ENCODE peak calls at places on chromosomes 4 and X, in nine cellular contexts. M is astrocyte of the spinal cord; C is cardiac fibroblast; F is transverse colon; K is hepatocyte; G is ovary; Z is esophagus muscularis mucosa; B is CD8-positive, alpha-beta T cell; T is fibroblast of mammary gland. O is an unnamed sample.

GRCh38 chr4:92501456-92501855 is 197.7 kb downstream of the GRID2 start:
- DNase-seq in M (no peak), C (no peak), F (no peak), K (no peak), G (no peak), Z (no peak), B (no peak), T (no peak), O (no peak)

GRCh38 chr4:151238477-151238876 is 38.5 kb upstream of the PRSS48 start:
- DNase-seq in M (peak; percentile 38), C (peak; percentile 50), F (no peak), K (peak; percentile 20), G (no peak), Z (peak; percentile 80), B (no peak), T (peak; percentile 45), O (no peak)

GRCh38 chr4:56130609-56131150 is 181.9 kb downstream of the CEP135 start:
- DNase-seq in M (peak; percentile 45), C (peak; percentile 53), F (no peak), K (no peak), G (no peak), Z (no peak), B (no peak), T (peak; percentile 6), O (no peak)

GRCh38 chrX:16617382-16617781 is 32.6 kb upstream of the S100G start:
- DNase-seq in M (no peak), C (no peak), F (no peak), K (no peak), G (no peak), Z (no peak), B (no peak), T (no peak), O (no peak)

GRCh38 chr4:4461850-4462249 is 74.9 kb downstream of the NSG1 start:
- DNase-seq in M (no peak), C (no peak), F (peak; percentile 19), K (peak; percentile 72), G (no peak), Z (no peak), B (peak; percentile 30), T (no peak), O (no peak)

GRCh38 chr4:76640252-76640925 is 205.4 kb downstream of the SHROOM3 start:
- DNase-seq in M (no peak), C (no peak), F (no peak), K (no peak), G (no peak), Z (no peak), B (no peak), T (no peak), O (no peak)

GRCh38 chr4:149766135-149766534 is 49.5 kb downstream of the IQCM start:
- DNase-seq in M (no peak), C (no peak), F (no peak), K (no peak), G (no peak), Z (no peak), B (no peak), T (no peak), O (no peak)

GRCh38 chr4:124202106-124202505 is 510.4 kb downstream of the ANKRD50 start:
- DNase-seq in M (peak; percentile 48), C (peak; percentile 59), F (no peak), K (peak; percentile 24), G (no peak), Z (no peak), B (no peak), T (peak; percentile 70), O (no peak)

GRCh38 chrX:128619490-128619889 is 567.3 kb upstream of the ACTRT1 start:
- DNase-seq in M (no peak), C (no peak), F (no peak), K (no peak), G (no peak), Z (no peak), B (no peak), T (no peak), O (no peak)

GRCh38 chrX:70979136-70979762 is 48.4 kb upstream of the SLC7A3 start:
- DNase-seq in M (peak; percentile 40), C (peak; percentile 52), F (no peak), K (peak; percentile 51), G (no peak), Z (no peak), B (no peak), T (peak; percentile 46), O (peak; percentile 1)

GRCh38 chrX:53074987-53075386 is 7.2 kb upstream of the TSPYL2 start:
- DNase-seq in M (no peak), C (no peak), F (no peak), K (no peak), G (no peak), Z (no peak), B (no peak), T (no peak), O (no peak)

GRCh38 chrX:53078943-53079342 is 3.2 kb upstream of the TSPYL2 start:
- DNase-seq in M (no peak), C (no peak), F (no peak), K (no peak), G (no peak), Z (no peak), B (no peak), T (no peak), O (no peak)

GRCh38 chrX:53076671-53077070 is 5.5 kb upstream of the TSPYL2 start:
- DNase-seq in M (no peak), C (no peak), F (no peak), K (no peak), G (no peak), Z (no peak), B (no peak), T (no peak), O (no peak)

GRCh38 chrX:53080628-53081580 is 1.3 kb upstream of the TSPYL2 start:
- DNase-seq in M (no peak), C (peak; percentile 33), F (no peak), K (no peak), G (no peak), Z (no peak), B (peak; percentile 59), T (peak; percentile 34), O (no peak)

DNA sequence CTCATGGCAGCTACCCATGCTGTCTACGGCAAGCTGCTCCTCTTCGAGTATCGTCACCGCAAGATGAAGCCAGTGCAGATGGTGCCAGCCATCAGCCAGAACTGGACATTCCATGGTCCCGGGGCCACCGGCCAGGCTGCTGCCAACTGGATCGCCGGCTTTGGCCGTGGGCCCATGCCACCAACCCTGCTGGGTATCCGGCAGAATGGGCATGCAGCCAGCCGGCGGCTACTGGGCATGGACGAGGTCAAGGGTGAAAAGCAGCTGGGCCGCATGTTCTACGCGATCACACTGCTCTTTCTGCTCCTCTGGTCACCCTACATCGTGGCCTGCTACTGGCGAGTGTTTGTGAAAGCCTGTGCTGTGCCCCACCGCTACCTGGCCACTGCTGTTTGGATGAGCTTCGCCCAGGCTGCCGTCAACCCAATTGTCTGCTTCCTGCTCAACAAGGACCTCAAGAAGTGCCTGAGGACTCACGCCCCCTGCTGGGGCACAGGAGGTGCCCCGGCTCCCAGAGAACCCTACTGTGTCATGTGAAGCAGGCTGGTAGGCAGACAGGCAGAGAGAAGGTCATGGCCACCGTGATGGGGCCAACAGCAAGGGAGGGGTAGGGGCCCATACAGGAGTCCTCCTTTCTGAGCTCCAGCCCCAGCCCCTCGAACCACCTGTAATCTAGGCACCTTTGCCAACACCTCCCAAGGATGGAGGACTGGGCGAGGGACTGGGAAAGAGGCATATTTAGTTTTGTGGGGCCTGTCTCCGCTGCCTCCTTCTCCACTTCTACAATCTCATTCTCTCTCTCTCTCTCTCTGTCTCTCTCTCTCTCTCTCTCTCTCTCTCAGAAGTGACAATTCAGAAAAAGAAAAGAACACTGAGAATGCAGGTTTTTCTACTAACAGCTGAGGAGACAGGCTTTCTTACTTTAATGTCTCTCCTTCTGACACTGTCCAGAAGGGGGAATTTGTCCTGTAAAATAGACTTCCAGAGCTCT is 4.7 kb upstream of the TSPYL2 start:
- DNase-seq in M (no peak), C (no peak), F (no peak), K (no peak), G (no peak), Z (no peak), B (no peak), T (no peak), O (no peak)
- TF ChIP-seq CTCF in M (no peak), C (no peak), F (no peak), K (no peak), G (no peak), Z (no peak), B (no peak), T (no peak), O (no peak)

GRCh38 chrX:131853440-131853839 is 169.7 kb upstream of the STK26 start:
- DNase-seq in M (no peak), C (no peak), F (no peak), K (no peak), G (no peak), Z (no peak), B (no peak), T (no peak), O (no peak)

GRCh38 chrX:131854586-131854985 is 168.5 kb upstream of the STK26 start:
- DNase-seq in M (peak; percentile 16), C (peak; percentile 28), F (no peak), K (no peak), G (no peak), Z (no peak), B (no peak), T (peak; percentile 5), O (no peak)
- TF ChIP-seq CTCF in M (no peak), C (no peak), F (no peak), K (peak; percentile 47), G (no peak), Z (no peak), B (no peak), T (no peak), O (no peak)

GRCh38 chrX:67781132-67781531 is 237.3 kb downstream of the AR start:
- DNase-seq in M (no peak), C (no peak), F (no peak), K (no peak), G (no peak), Z (no peak), B (no peak), T (peak; percentile 63), O (no peak)
- TF ChIP-seq CTCF in M (peak; percentile 40), C (peak; percentile 62), F (no peak), K (peak; percentile 22), G (no peak), Z (no peak), B (no peak), T (peak; percentile 55), O (no peak)

GRCh38 chr4:153794001-153794400 is 5.1 kb upstream of the SFRP2 start:
- DNase-seq in M (no peak), C (no peak), F (no peak), K (peak; percentile 43), G (no peak), Z (no peak), B (no peak), T (no peak), O (no peak)

GRCh38 chr4:153792893-153793227 is 4.0 kb upstream of the SFRP2 start:
- DNase-seq in M (no peak), C (no peak), F (no peak), K (no peak), G (no peak), Z (no peak), B (no peak), T (no peak), O (no peak)

GRCh38 chr4:153790962-153791551 is 2.2 kb upstream of the SFRP2 start:
- DNase-seq in M (no peak), C (peak; percentile 42), F (no peak), K (peak; percentile 68), G (no peak), Z (no peak), B (no peak), T (peak; percentile 64), O (peak; percentile 37)

GRCh38 chr4:153789741-153790651 is 1.1 kb upstream of the SFRP2 start:
- DNase-seq in M (no peak), C (peak; percentile 34), F (no peak), K (no peak), G (no peak), Z (no peak), B (no peak), T (peak; percentile 76), O (no peak)

GRCh38 chr4:153792007-153792892 is 3.4 kb upstream of the SFRP2 start:
- DNase-seq in M (peak; percentile 34), C (peak; percentile 77), F (peak; percentile 49), K (peak; percentile 78), G (no peak), Z (no peak), B (no peak), T (peak; percentile 82), O (no peak)
- TF ChIP-seq CTCF in M (peak; percentile 47), C (peak; percentile 43), F (peak; percentile 8), K (peak; percentile 64), G (no peak), Z (peak; percentile 18), B (no peak), T (peak; percentile 53), O (no peak)